ENCODE peak calls at places on chromosomes 3 and 15, in six cellular contexts. One of them, this sample, is unnamed.

GRCh38 chr3:38524141-38524739 is 28.1 kb downstream of the EXOG start:
- DNase-seq in GM12865: no peak
- DNase-seq in nephron progenitor cell: no peak
- DNase-seq in bronchial epithelial cell: no peak
- DNase-seq in foreskin fibroblast: no peak
- DNase-seq in CD8-positive, alpha-beta T cell: no peak
- DNase-seq in this sample: no peak

GRCh38 chr3:11244131-11244677 is 28.0 kb upstream of the ATG7 start:
- DNase-seq in foreskin fibroblast: no peak
- DNase-seq in nephron progenitor cell: no peak
- DNase-seq in CD8-positive, alpha-beta T cell: no peak
- DNase-seq in bronchial epithelial cell: peak
- DNase-seq in GM12865: no peak
- DNase-seq in this sample: no peak

GRCh38 chr3:186757214-186757613 is 26.2 kb upstream of the EIF4A2 start:
- DNase-seq in nephron progenitor cell: no peak
- DNase-seq in foreskin fibroblast: no peak
- DNase-seq in GM12865: no peak
- DNase-seq in bronchial epithelial cell: no peak
- DNase-seq in CD8-positive, alpha-beta T cell: no peak
- DNase-seq in this sample: no peak

GRCh38 chr3:13710251-13710650 is 161.3 kb downstream of the FBLN2 start:
- DNase-seq in GM12865: no peak
- DNase-seq in nephron progenitor cell: no peak
- DNase-seq in bronchial epithelial cell: no peak
- DNase-seq in CD8-positive, alpha-beta T cell: no peak
- DNase-seq in foreskin fibroblast: no peak
- DNase-seq in this sample: peak

GRCh38 chr15:38217788-38218609 is 34.6 kb upstream of the SPRED1 start:
- DNase-seq in nephron progenitor cell: no peak
- DNase-seq in CD8-positive, alpha-beta T cell: no peak
- DNase-seq in bronchial epithelial cell: peak
- DNase-seq in foreskin fibroblast: peak
- DNase-seq in GM12865: no peak
- DNase-seq in this sample: no peak

GRCh38 chr3:29486087-29486486 is 205.2 kb downstream of the RBMS3 start:
- DNase-seq in foreskin fibroblast: peak
- DNase-seq in GM12865: peak
- DNase-seq in nephron progenitor cell: no peak
- DNase-seq in CD8-positive, alpha-beta T cell: no peak
- DNase-seq in bronchial epithelial cell: peak
- DNase-seq in this sample: no peak

GRCh38 chr3:69890691-69891090 is 108.8 kb upstream of the SAMMSON start:
- DNase-seq in bronchial epithelial cell: peak
- DNase-seq in foreskin fibroblast: peak
- DNase-seq in CD8-positive, alpha-beta T cell: no peak
- DNase-seq in GM12865: no peak
- DNase-seq in nephron progenitor cell: no peak
- DNase-seq in this sample: no peak

GRCh38 chr15:72231847-72232461 is 964 bp upstream of the PKM start:
- DNase-seq in CD8-positive, alpha-beta T cell: peak
- DNase-seq in foreskin fibroblast: peak
- DNase-seq in bronchial epithelial cell: peak
- DNase-seq in GM12865: peak
- DNase-seq in nephron progenitor cell: no peak
- DNase-seq in this sample: no peak

GRCh38 chr15:59436774-59437472 is 1.1 kb upstream of the FAM81A start:
- DNase-seq in GM12865: peak
- DNase-seq in bronchial epithelial cell: no peak
- DNase-seq in foreskin fibroblast: no peak
- DNase-seq in nephron progenitor cell: peak
- DNase-seq in CD8-positive, alpha-beta T cell: no peak
- DNase-seq in this sample: no peak

GRCh38 chr3:181054538-181054937 is 65.0 kb upstream of the DNAJC19 start:
- DNase-seq in bronchial epithelial cell: no peak
- DNase-seq in GM12865: no peak
- DNase-seq in CD8-positive, alpha-beta T cell: no peak
- DNase-seq in nephron progenitor cell: no peak
- DNase-seq in foreskin fibroblast: no peak
- DNase-seq in this sample: no peak

GRCh38 chr15:40743921-40744809 is 10.9 kb downstream of the RMDN3 start:
- DNase-seq in GM12865: no peak
- DNase-seq in nephron progenitor cell: no peak
- DNase-seq in CD8-positive, alpha-beta T cell: peak
- DNase-seq in foreskin fibroblast: peak
- DNase-seq in bronchial epithelial cell: peak
- DNase-seq in this sample: no peak

GRCh38 chr3:122934251-122934650 is 93.3 kb downstream of the SEMA5B start:
- DNase-seq in nephron progenitor cell: no peak
- DNase-seq in bronchial epithelial cell: peak
- DNase-seq in GM12865: no peak
- DNase-seq in foreskin fibroblast: no peak
- DNase-seq in CD8-positive, alpha-beta T cell: no peak
- DNase-seq in this sample: no peak

GRCh38 chr3:30693470-30694120 is 87.2 kb downstream of the TGFBR2 start:
- DNase-seq in bronchial epithelial cell: peak
- DNase-seq in CD8-positive, alpha-beta T cell: no peak
- DNase-seq in foreskin fibroblast: peak
- DNase-seq in GM12865: peak
- DNase-seq in nephron progenitor cell: peak
- DNase-seq in this sample: no peak

GRCh38 chr3:87625911-87626310 is 349.5 kb upstream of the POU1F1 start:
- DNase-seq in CD8-positive, alpha-beta T cell: no peak
- DNase-seq in bronchial epithelial cell: no peak
- DNase-seq in GM12865: no peak
- DNase-seq in nephron progenitor cell: no peak
- DNase-seq in foreskin fibroblast: no peak
- DNase-seq in this sample: no peak

GRCh38 chr3:134356411-134357040 is 17.7 kb downstream of the AMOTL2 start:
- DNase-seq in CD8-positive, alpha-beta T cell: no peak
- DNase-seq in bronchial epithelial cell: no peak
- DNase-seq in nephron progenitor cell: no peak
- DNase-seq in foreskin fibroblast: no peak
- DNase-seq in GM12865: no peak
- DNase-seq in this sample: no peak

GRCh38 chr3:23915537-23916108 is 1.2 kb downstream of the NKIRAS1 start:
- DNase-seq in CD8-positive, alpha-beta T cell: no peak
- DNase-seq in bronchial epithelial cell: no peak
- DNase-seq in nephron progenitor cell: no peak
- DNase-seq in foreskin fibroblast: peak
- DNase-seq in GM12865: no peak
- DNase-seq in this sample: no peak

GRCh38 chr3:126434264-126434590 is 39.5 kb downstream of the CFAP100 start:
- DNase-seq in nephron progenitor cell: no peak
- DNase-seq in bronchial epithelial cell: no peak
- DNase-seq in foreskin fibroblast: no peak
- DNase-seq in CD8-positive, alpha-beta T cell: no peak
- DNase-seq in GM12865: no peak
- DNase-seq in this sample: no peak

GRCh38 chr15:92095691-92096090 is 242.2 kb downstream of the SLCO3A1 start:
- DNase-seq in bronchial epithelial cell: no peak
- DNase-seq in CD8-positive, alpha-beta T cell: no peak
- DNase-seq in foreskin fibroblast: no peak
- DNase-seq in nephron progenitor cell: no peak
- DNase-seq in GM12865: peak
- DNase-seq in this sample: no peak

GRCh38 chr3:78888650-78889049 is 879.1 kb downstream of the ROBO1 start:
- DNase-seq in bronchial epithelial cell: no peak
- DNase-seq in GM12865: no peak
- DNase-seq in nephron progenitor cell: no peak
- DNase-seq in CD8-positive, alpha-beta T cell: no peak
- DNase-seq in foreskin fibroblast: no peak
- DNase-seq in this sample: no peak

GRCh38 chr3:127141921-127142730 is 50.8 kb upstream of the PRR23E start:
- DNase-seq in GM12865: no peak
- DNase-seq in CD8-positive, alpha-beta T cell: no peak
- DNase-seq in nephron progenitor cell: no peak
- DNase-seq in foreskin fibroblast: no peak
- DNase-seq in bronchial epithelial cell: peak
- DNase-seq in this sample: no peak

GRCh38 chr15:75736256-75736655 is 23.6 kb upstream of the CSPG4 start:
- DNase-seq in nephron progenitor cell: no peak
- DNase-seq in CD8-positive, alpha-beta T cell: no peak
- DNase-seq in bronchial epithelial cell: no peak
- DNase-seq in foreskin fibroblast: no peak
- DNase-seq in GM12865: no peak
- DNase-seq in this sample: no peak

GRCh38 chr3:133899309-133899708 is 3.6 kb upstream of the RAB6B start:
- DNase-seq in GM12865: no peak
- DNase-seq in foreskin fibroblast: no peak
- DNase-seq in nephron progenitor cell: no peak
- DNase-seq in CD8-positive, alpha-beta T cell: no peak
- DNase-seq in bronchial epithelial cell: no peak
- DNase-seq in this sample: no peak

GRCh38 chr3:141383555-141384129 is 15.3 kb downstream of the ZBTB38 start:
- DNase-seq in CD8-positive, alpha-beta T cell: no peak
- DNase-seq in nephron progenitor cell: no peak
- DNase-seq in bronchial epithelial cell: peak
- DNase-seq in GM12865: peak
- DNase-seq in foreskin fibroblast: no peak
- DNase-seq in this sample: no peak

GRCh38 chr3:141382571-141382970 is 14.3 kb downstream of the ZBTB38 start:
- DNase-seq in bronchial epithelial cell: no peak
- DNase-seq in nephron progenitor cell: no peak
- DNase-seq in GM12865: no peak
- DNase-seq in foreskin fibroblast: no peak
- DNase-seq in CD8-positive, alpha-beta T cell: no peak
- DNase-seq in this sample: no peak

GRCh38 chr3:141385386-141386079 is 17.2 kb downstream of the ZBTB38 start:
- DNase-seq in CD8-positive, alpha-beta T cell: no peak
- DNase-seq in foreskin fibroblast: no peak
- DNase-seq in GM12865: peak
- DNase-seq in nephron progenitor cell: no peak
- DNase-seq in bronchial epithelial cell: no peak
- DNase-seq in this sample: no peak

GRCh38 chr3:141384575-141384974 is 16.3 kb downstream of the ZBTB38 start:
- DNase-seq in nephron progenitor cell: no peak
- DNase-seq in GM12865: peak
- DNase-seq in foreskin fibroblast: no peak
- DNase-seq in bronchial epithelial cell: no peak
- DNase-seq in CD8-positive, alpha-beta T cell: no peak
- DNase-seq in this sample: no peak

DNA sequence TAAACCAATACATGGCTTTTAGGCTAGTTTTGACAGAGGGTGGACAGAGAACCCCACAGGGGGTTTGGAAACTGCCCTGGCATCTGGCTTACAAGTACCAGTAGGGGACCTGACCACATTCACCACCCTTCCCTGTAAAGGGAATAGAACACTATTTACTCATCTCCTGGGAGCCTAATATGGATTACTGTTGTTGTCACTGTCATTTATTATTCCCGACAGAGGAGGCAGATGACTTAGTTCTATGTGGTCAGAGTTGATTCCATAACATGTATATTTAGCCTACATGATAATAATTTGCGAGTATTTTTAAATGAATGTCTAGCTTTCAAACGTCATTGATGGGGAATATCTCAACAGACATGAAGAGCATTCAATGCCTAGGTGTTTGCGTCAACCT is 15.9 kb downstream of the ZBTB38 start:
- DNase-seq in foreskin fibroblast: no peak
- DNase-seq in nephron progenitor cell: no peak
- DNase-seq in GM12865: peak
- DNase-seq in CD8-positive, alpha-beta T cell: no peak
- DNase-seq in bronchial epithelial cell: no peak
- DNase-seq in this sample: no peak
- TF ChIP-seq CTCF in foreskin fibroblast: no peak
- TF ChIP-seq CTCF in nephron progenitor cell: no peak
- TF ChIP-seq CTCF in GM12865: no peak
- TF ChIP-seq CTCF in CD8-positive, alpha-beta T cell: no peak
- TF ChIP-seq CTCF in bronchial epithelial cell: no peak
- TF ChIP-seq CTCF in this sample: no peak

GRCh38 chr3:80677796-80678195 is 910.0 kb upstream of the ROBO1 start:
- DNase-seq in foreskin fibroblast: no peak
- DNase-seq in GM12865: no peak
- DNase-seq in bronchial epithelial cell: peak
- DNase-seq in CD8-positive, alpha-beta T cell: no peak
- DNase-seq in nephron progenitor cell: no peak
- DNase-seq in this sample: no peak

GRCh38 chr3:80676869-80677268 is 909.1 kb upstream of the ROBO1 start:
- DNase-seq in bronchial epithelial cell: no peak
- DNase-seq in GM12865: no peak
- DNase-seq in foreskin fibroblast: no peak
- DNase-seq in nephron progenitor cell: no peak
- DNase-seq in CD8-positive, alpha-beta T cell: no peak
- DNase-seq in this sample: no peak

GRCh38 chr3:80682951-80683350 is 915.2 kb upstream of the ROBO1 start:
- DNase-seq in CD8-positive, alpha-beta T cell: no peak
- DNase-seq in GM12865: no peak
- DNase-seq in nephron progenitor cell: no peak
- DNase-seq in bronchial epithelial cell: no peak
- DNase-seq in foreskin fibroblast: no peak
- DNase-seq in this sample: no peak

GRCh38 chr3:80682235-80682634 is 914.4 kb upstream of the ROBO1 start:
- DNase-seq in GM12865: no peak
- DNase-seq in foreskin fibroblast: no peak
- DNase-seq in nephron progenitor cell: no peak
- DNase-seq in CD8-positive, alpha-beta T cell: no peak
- DNase-seq in bronchial epithelial cell: no peak
- DNase-seq in this sample: no peak
- TF ChIP-seq CTCF in GM12865: no peak
- TF ChIP-seq CTCF in foreskin fibroblast: no peak
- TF ChIP-seq CTCF in nephron progenitor cell: no peak
- TF ChIP-seq CTCF in CD8-positive, alpha-beta T cell: no peak
- TF ChIP-seq CTCF in bronchial epithelial cell: no peak
- TF ChIP-seq CTCF in this sample: no peak

DNA sequence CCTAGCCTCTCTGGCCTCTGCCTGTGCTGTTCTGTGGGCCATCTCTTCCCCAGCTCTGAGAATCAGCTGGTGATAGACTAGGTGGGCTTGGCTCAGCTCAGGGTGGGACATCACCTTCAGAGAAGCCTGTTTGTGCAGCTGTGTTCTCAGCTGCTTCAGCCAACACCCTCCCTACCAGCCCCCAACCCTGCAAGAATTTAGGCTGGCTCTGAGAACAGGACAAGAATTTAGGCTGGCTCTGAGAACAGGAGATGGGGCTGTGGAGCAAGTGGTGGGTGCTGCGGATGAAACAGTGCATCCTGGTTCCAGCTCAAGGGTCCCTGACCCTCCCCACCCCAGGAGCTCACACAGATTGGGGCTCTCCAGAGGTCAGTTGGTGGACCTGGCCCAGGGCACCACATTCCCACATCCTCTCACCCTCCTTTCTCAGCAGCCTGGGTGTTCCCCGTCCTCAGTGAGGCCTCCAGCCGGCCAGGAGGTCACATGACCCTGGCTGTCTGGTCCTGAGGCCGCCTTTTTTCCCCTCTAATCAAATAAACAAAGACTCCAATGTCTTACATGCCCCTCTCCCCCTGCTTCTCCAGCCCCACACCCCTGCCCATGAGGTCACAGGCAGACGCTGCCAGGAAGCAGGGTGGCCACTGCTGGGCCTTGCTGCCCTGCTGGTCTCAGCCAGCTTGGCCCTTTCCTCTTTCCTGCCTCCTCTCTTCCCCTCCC is 14.9 kb downstream of the PLEKHO2 start:
- DNase-seq in bronchial epithelial cell: no peak
- DNase-seq in foreskin fibroblast: peak
- DNase-seq in nephron progenitor cell: peak
- DNase-seq in CD8-positive, alpha-beta T cell: no peak
- DNase-seq in GM12865: no peak
- DNase-seq in this sample: no peak
- TF ChIP-seq CTCF in bronchial epithelial cell: no peak
- TF ChIP-seq CTCF in foreskin fibroblast: no peak
- TF ChIP-seq CTCF in nephron progenitor cell: no peak
- TF ChIP-seq CTCF in CD8-positive, alpha-beta T cell: no peak
- TF ChIP-seq CTCF in GM12865: no peak
- TF ChIP-seq CTCF in this sample: no peak

GRCh38 chr3:47646362-47646761 is 67.7 kb upstream of the CSPG5 start:
- DNase-seq in GM12865: no peak
- DNase-seq in nephron progenitor cell: no peak
- DNase-seq in foreskin fibroblast: peak
- DNase-seq in bronchial epithelial cell: no peak
- DNase-seq in CD8-positive, alpha-beta T cell: no peak
- DNase-seq in this sample: no peak
- TF ChIP-seq CTCF in GM12865: no peak
- TF ChIP-seq CTCF in nephron progenitor cell: no peak
- TF ChIP-seq CTCF in foreskin fibroblast: no peak
- TF ChIP-seq CTCF in bronchial epithelial cell: no peak
- TF ChIP-seq CTCF in CD8-positive, alpha-beta T cell: no peak
- TF ChIP-seq CTCF in this sample: no peak